ENCODE peak calls at places on chromosomes 13 and 19, in ten cellular contexts. E is AG09309; N is frontal cortex; M is activated CD8-positive, alpha-beta memory T cell treated with anti-CD3 and anti-CD28 coated beads for 48 hours; S is type B pancreatic cell; I is hepatic stellate cell; K is CD8-positive, alpha-beta memory T cell; C is stimulated activated CD4-positive, alpha-beta T cell treated with anti-CD3 and anti-CD28 coated beads, Interleukin-15, amount 100 ng/mL, for 1 hour; V is T-helper 17 cell; J is NCI-H1092. H is an unnamed sample.

GRCh38 chr13:40261947-40262346 is 404.5 kb downstream of the FOXO1 start:
- DNase-seq in E (no peak), N (no peak), M (no peak), S (no peak), I (no peak), K (no peak), C (no peak), V (no peak), J (no peak), H (no peak)

GRCh38 chr13:61187471-61187870 is 228.2 kb downstream of the PCDH20 start:
- DNase-seq in E (no peak), N (no peak), M (no peak), S (no peak), I (no peak), K (no peak), C (no peak), V (no peak), J (no peak), H (no peak)

GRCh38 chr19:15550847-15551182 is 42.5 kb downstream of the CYP4F22 start:
- DNase-seq in E (no peak), N (no peak), M (no peak), S (no peak), I (no peak), K (no peak), C (no peak), V (no peak), J (no peak), H (no peak)

GRCh38 chr13:59710995-59711701 is 452.6 kb downstream of the DIAPH3 start:
- DNase-seq in E (no peak), N (no peak), M (no peak), S (no peak), I (peak; percentile 2), K (no peak), C (no peak), V (no peak), J (no peak), H (no peak)

GRCh38 chr13:51328488-51328887 is 11.0 kb upstream of the SERPINE3 start:
- DNase-seq in E (no peak), N (no peak), M (no peak), S (no peak), I (no peak), K (no peak), C (no peak), V (no peak), J (no peak), H (peak; percentile 55)

GRCh38 chr19:21848706-21849105 is 12.7 kb upstream of the ZNF43 start:
- DNase-seq in E (no peak), N (no peak), M (no peak), S (no peak), I (no peak), K (no peak), C (no peak), V (no peak), J (no peak), H (no peak)

GRCh38 chr13:110226051-110226562 is 80.8 kb downstream of the COL4A1 start:
- DNase-seq in E (no peak), N (no peak), M (no peak), S (no peak), I (no peak), K (no peak), C (no peak), V (no peak), J (no peak), H (no peak)

GRCh38 chr13:73677041-73677589 is 457.1 kb downstream of the KLF12 start:
- DNase-seq in E (no peak), N (no peak), M (no peak), S (no peak), I (no peak), K (no peak), C (no peak), V (no peak), J (no peak), H (no peak)

GRCh38 chr19:10760268-10760944 is 42.5 kb downstream of the DNM2 start:
- DNase-seq in E (no peak), N (no peak), M (no peak), S (no peak), I (no peak), K (peak; percentile 32), C (no peak), V (peak; percentile 46), J (no peak), H (no peak)

GRCh38 chr19:3658004-3658822 is 31.6 kb upstream of the CACTIN start:
- DNase-seq in E (no peak), N (no peak), M (no peak), S (no peak), I (no peak), K (no peak), C (no peak), V (no peak), J (no peak), H (no peak)

GRCh38 chr13:74528751-74529513 is 394.7 kb upstream of the KLF12 start:
- DNase-seq in E (no peak), N (no peak), M (no peak), S (no peak), I (no peak), K (no peak), C (no peak), V (no peak), J (no peak), H (no peak)

GRCh38 chr13:92270990-92271389 is 872.6 kb downstream of the GPC5 start:
- DNase-seq in E (no peak), N (no peak), M (no peak), S (no peak), I (no peak), K (no peak), C (no peak), V (no peak), J (no peak), H (no peak)